ENCODE peak calls at places on chromosomes 7 and 10, in eight cellular contexts. One of them, this sample, is unnamed.

GRCh38 chr10:61903184-61903990 is 1.9 kb downstream of the ARID5B start:
- DNase-seq in activated CD8-positive, alpha-beta memory T cell treated with anti-CD3 and anti-CD28 coated beads, Interleukin-2, amount 50 U/mL, for 48 hours: peak
- DNase-seq in breast epithelium: peak
- DNase-seq in brain microvascular endothelial cell: no peak
- DNase-seq in fibroblast of the conjunctiva: peak
- DNase-seq in KG1: peak
- DNase-seq in stomach: peak
- DNase-seq in cardiac muscle cell: peak
- DNase-seq in this sample: no peak

GRCh38 chr10:17144032-17144431 is 14.4 kb upstream of the CUBN start:
- DNase-seq in breast epithelium: no peak
- DNase-seq in cardiac muscle cell: no peak
- DNase-seq in KG1: no peak
- DNase-seq in fibroblast of the conjunctiva: no peak
- DNase-seq in activated CD8-positive, alpha-beta memory T cell treated with anti-CD3 and anti-CD28 coated beads, Interleukin-2, amount 50 U/mL, for 48 hours: no peak
- DNase-seq in brain microvascular endothelial cell: no peak
- DNase-seq in stomach: no peak
- DNase-seq in this sample: no peak

GRCh38 chr10:17851611-17852010 is 42.5 kb downstream of the MRC1 start:
- DNase-seq in breast epithelium: no peak
- DNase-seq in fibroblast of the conjunctiva: no peak
- DNase-seq in cardiac muscle cell: no peak
- DNase-seq in stomach: no peak
- DNase-seq in KG1: peak
- DNase-seq in activated CD8-positive, alpha-beta memory T cell treated with anti-CD3 and anti-CD28 coated beads, Interleukin-2, amount 50 U/mL, for 48 hours: no peak
- DNase-seq in brain microvascular endothelial cell: no peak
- DNase-seq in this sample: no peak

GRCh38 chr10:3740157-3740871 is 44.7 kb downstream of the KLF6 start:
- DNase-seq in KG1: no peak
- DNase-seq in stomach: no peak
- DNase-seq in fibroblast of the conjunctiva: no peak
- DNase-seq in cardiac muscle cell: peak
- DNase-seq in activated CD8-positive, alpha-beta memory T cell treated with anti-CD3 and anti-CD28 coated beads, Interleukin-2, amount 50 U/mL, for 48 hours: peak
- DNase-seq in breast epithelium: no peak
- DNase-seq in brain microvascular endothelial cell: peak
- DNase-seq in this sample: no peak

GRCh38 chr10:13528138-13528874 is 508 bp downstream of the BEND7 start:
- DNase-seq in activated CD8-positive, alpha-beta memory T cell treated with anti-CD3 and anti-CD28 coated beads, Interleukin-2, amount 50 U/mL, for 48 hours: no peak
- DNase-seq in KG1: no peak
- DNase-seq in cardiac muscle cell: peak
- DNase-seq in brain microvascular endothelial cell: no peak
- DNase-seq in fibroblast of the conjunctiva: no peak
- DNase-seq in stomach: peak
- DNase-seq in breast epithelium: no peak
- DNase-seq in this sample: no peak

GRCh38 chr10:95467162-95467599 is 94.0 kb downstream of the SORBS1 start:
- DNase-seq in stomach: peak
- DNase-seq in fibroblast of the conjunctiva: no peak
- DNase-seq in activated CD8-positive, alpha-beta memory T cell treated with anti-CD3 and anti-CD28 coated beads, Interleukin-2, amount 50 U/mL, for 48 hours: no peak
- DNase-seq in brain microvascular endothelial cell: no peak
- DNase-seq in KG1: no peak
- DNase-seq in breast epithelium: peak
- DNase-seq in cardiac muscle cell: peak
- DNase-seq in this sample: no peak

GRCh38 chr10:126684171-126684745 is 13.8 kb upstream of the C10orf90 start:
- DNase-seq in stomach: no peak
- DNase-seq in KG1: no peak
- DNase-seq in activated CD8-positive, alpha-beta memory T cell treated with anti-CD3 and anti-CD28 coated beads, Interleukin-2, amount 50 U/mL, for 48 hours: no peak
- DNase-seq in cardiac muscle cell: no peak
- DNase-seq in brain microvascular endothelial cell: no peak
- DNase-seq in fibroblast of the conjunctiva: no peak
- DNase-seq in breast epithelium: no peak
- DNase-seq in this sample: no peak

GRCh38 chr7:103539875-103540274 is 93.9 kb upstream of the SLC26A5 start:
- DNase-seq in breast epithelium: no peak
- DNase-seq in activated CD8-positive, alpha-beta memory T cell treated with anti-CD3 and anti-CD28 coated beads, Interleukin-2, amount 50 U/mL, for 48 hours: no peak
- DNase-seq in stomach: no peak
- DNase-seq in fibroblast of the conjunctiva: no peak
- DNase-seq in brain microvascular endothelial cell: no peak
- DNase-seq in KG1: no peak
- DNase-seq in cardiac muscle cell: no peak
- DNase-seq in this sample: no peak

GRCh38 chr7:76330673-76331072 is 28.1 kb downstream of the YWHAG start:
- DNase-seq in breast epithelium: no peak
- DNase-seq in KG1: no peak
- DNase-seq in fibroblast of the conjunctiva: no peak
- DNase-seq in brain microvascular endothelial cell: no peak
- DNase-seq in activated CD8-positive, alpha-beta memory T cell treated with anti-CD3 and anti-CD28 coated beads, Interleukin-2, amount 50 U/mL, for 48 hours: no peak
- DNase-seq in cardiac muscle cell: no peak
- DNase-seq in stomach: no peak
- DNase-seq in this sample: no peak

GRCh38 chr10:87829986-87830732 is 12.1 kb upstream of the ATAD1 start:
- DNase-seq in KG1: no peak
- DNase-seq in brain microvascular endothelial cell: no peak
- DNase-seq in activated CD8-positive, alpha-beta memory T cell treated with anti-CD3 and anti-CD28 coated beads, Interleukin-2, amount 50 U/mL, for 48 hours: no peak
- DNase-seq in breast epithelium: no peak
- DNase-seq in stomach: no peak
- DNase-seq in cardiac muscle cell: no peak
- DNase-seq in fibroblast of the conjunctiva: no peak
- DNase-seq in this sample: no peak

GRCh38 chr10:89609730-89610393 is 35.2 kb downstream of the PANK1 start:
- DNase-seq in fibroblast of the conjunctiva: no peak
- DNase-seq in KG1: no peak
- DNase-seq in brain microvascular endothelial cell: no peak
- DNase-seq in breast epithelium: no peak
- DNase-seq in activated CD8-positive, alpha-beta memory T cell treated with anti-CD3 and anti-CD28 coated beads, Interleukin-2, amount 50 U/mL, for 48 hours: no peak
- DNase-seq in stomach: no peak
- DNase-seq in cardiac muscle cell: no peak
- DNase-seq in this sample: no peak

GRCh38 chr10:17084989-17085725 is 44.5 kb downstream of the CUBN start:
- DNase-seq in KG1: no peak
- DNase-seq in cardiac muscle cell: no peak
- DNase-seq in brain microvascular endothelial cell: no peak
- DNase-seq in stomach: no peak
- DNase-seq in breast epithelium: no peak
- DNase-seq in fibroblast of the conjunctiva: no peak
- DNase-seq in activated CD8-positive, alpha-beta memory T cell treated with anti-CD3 and anti-CD28 coated beads, Interleukin-2, amount 50 U/mL, for 48 hours: no peak
- DNase-seq in this sample: no peak

GRCh38 chr10:84818956-84819355 is 490.6 kb downstream of the CCSER2 start:
- DNase-seq in breast epithelium: no peak
- DNase-seq in brain microvascular endothelial cell: no peak
- DNase-seq in cardiac muscle cell: no peak
- DNase-seq in stomach: no peak
- DNase-seq in fibroblast of the conjunctiva: no peak
- DNase-seq in KG1: no peak
- DNase-seq in activated CD8-positive, alpha-beta memory T cell treated with anti-CD3 and anti-CD28 coated beads, Interleukin-2, amount 50 U/mL, for 48 hours: no peak
- DNase-seq in this sample: no peak

GRCh38 chr10:93333278-93333978 is 148.7 kb downstream of the MYOF start:
- DNase-seq in stomach: no peak
- DNase-seq in cardiac muscle cell: no peak
- DNase-seq in brain microvascular endothelial cell: no peak
- DNase-seq in activated CD8-positive, alpha-beta memory T cell treated with anti-CD3 and anti-CD28 coated beads, Interleukin-2, amount 50 U/mL, for 48 hours: no peak
- DNase-seq in fibroblast of the conjunctiva: no peak
- DNase-seq in KG1: no peak
- DNase-seq in breast epithelium: no peak
- DNase-seq in this sample: no peak

GRCh38 chr7:149297034-149297755 is 35.2 kb downstream of the ZNF783 start:
- DNase-seq in activated CD8-positive, alpha-beta memory T cell treated with anti-CD3 and anti-CD28 coated beads, Interleukin-2, amount 50 U/mL, for 48 hours: peak
- DNase-seq in stomach: no peak
- DNase-seq in KG1: no peak
- DNase-seq in brain microvascular endothelial cell: no peak
- DNase-seq in breast epithelium: no peak
- DNase-seq in cardiac muscle cell: no peak
- DNase-seq in fibroblast of the conjunctiva: no peak
- DNase-seq in this sample: no peak

GRCh38 chr7:118183254-118183585 is 744 bp upstream of the LSM8 start:
- DNase-seq in activated CD8-positive, alpha-beta memory T cell treated with anti-CD3 and anti-CD28 coated beads, Interleukin-2, amount 50 U/mL, for 48 hours: no peak
- DNase-seq in stomach: no peak
- DNase-seq in brain microvascular endothelial cell: no peak
- DNase-seq in fibroblast of the conjunctiva: no peak
- DNase-seq in KG1: no peak
- DNase-seq in breast epithelium: no peak
- DNase-seq in cardiac muscle cell: peak
- DNase-seq in this sample: no peak

GRCh38 chr7:104231054-104232046 is 23.5 kb upstream of the ORC5 start:
- DNase-seq in cardiac muscle cell: peak
- DNase-seq in activated CD8-positive, alpha-beta memory T cell treated with anti-CD3 and anti-CD28 coated beads, Interleukin-2, amount 50 U/mL, for 48 hours: peak
- DNase-seq in fibroblast of the conjunctiva: no peak
- DNase-seq in KG1: no peak
- DNase-seq in breast epithelium: peak
- DNase-seq in stomach: peak
- DNase-seq in brain microvascular endothelial cell: peak
- DNase-seq in this sample: no peak

GRCh38 chr10:98272245-98272644 is 4.3 kb upstream of the LOXL4 start:
- DNase-seq in breast epithelium: no peak
- DNase-seq in brain microvascular endothelial cell: no peak
- DNase-seq in fibroblast of the conjunctiva: no peak
- DNase-seq in activated CD8-positive, alpha-beta memory T cell treated with anti-CD3 and anti-CD28 coated beads, Interleukin-2, amount 50 U/mL, for 48 hours: peak
- DNase-seq in KG1: no peak
- DNase-seq in cardiac muscle cell: no peak
- DNase-seq in stomach: no peak
- DNase-seq in this sample: no peak

GRCh38 chr10:101385866-101386658 is 32.1 kb downstream of the BTRC start:
- DNase-seq in fibroblast of the conjunctiva: peak
- DNase-seq in KG1: no peak
- DNase-seq in stomach: no peak
- DNase-seq in cardiac muscle cell: peak
- DNase-seq in breast epithelium: no peak
- DNase-seq in activated CD8-positive, alpha-beta memory T cell treated with anti-CD3 and anti-CD28 coated beads, Interleukin-2, amount 50 U/mL, for 48 hours: no peak
- DNase-seq in brain microvascular endothelial cell: no peak
- DNase-seq in this sample: no peak